ENCODE peak calls at places on chromosomes 7 and 10, in ten cellular contexts. V, Z, W, U, I, Q, F, D, L and S are unnamed samples. For H3K4me1 and H3K36me3, the result is how much of the 10 kb centered on the place peaks cover.

GRCh38 chr10:8050561-8051108 is 3.9 kb upstream of the GATA3 start:
- DNase-seq in V (no peak), Z (no peak), W (peak), U (no peak), I (peak), Q (no peak), F (no peak), D (no peak), L (no peak), S (peak)

GRCh38 chr10:25493122-25493893 is 318.5 kb downstream of the GPR158 start:
- DNase-seq in V (no peak), Z (peak), W (peak), U (no peak), I (no peak), Q (no peak), F (no peak), D (no peak), L (no peak), S (no peak)

GRCh38 chr10:132138133-132138532 is 48.6 kb upstream of the DPYSL4 start:
- DNase-seq in V (no peak), Z (no peak), W (no peak), U (no peak), I (no peak), Q (no peak), F (peak), D (no peak), L (no peak), S (no peak)

GRCh38 chr7:388461-388960 is 98.5 kb downstream of the FOXL3 start:
- DNase-seq in V (peak), Z (no peak), W (peak), U (no peak), I (no peak), Q (no peak), F (peak), D (no peak), L (no peak), S (peak)

GRCh38 chr10:21510218-21511070 is 15.0 kb downstream of the SKIDA1 start:
- DNase-seq in V (no peak), Z (no peak), W (no peak), U (no peak), I (no peak), Q (no peak), F (no peak), D (no peak), L (no peak), S (no peak)

GRCh38 chr10:125689955-125690569 is 7.1 kb upstream of the TEX36 start:
- DNase-seq in V (no peak), Z (no peak), W (no peak), U (no peak), I (no peak), Q (no peak), F (no peak), D (no peak), L (no peak), S (no peak)

GRCh38 chr7:127383123-127383835 is 9.2 kb downstream of the ZNF800 start:
- DNase-seq in V (no peak), Z (peak), W (peak), U (no peak), I (peak), Q (no peak), F (no peak), D (no peak), L (no peak), S (no peak)

GRCh38 chr7:157432541-157432956 is 95.7 kb downstream of the DNAJB6 start:
- DNase-seq in V (no peak), Z (peak), W (peak), U (peak), I (peak), Q (peak), F (peak), D (no peak), L (no peak), S (no peak)

GRCh38 chr10:128512767-128513166 is 386.5 kb upstream of the MKI67 start:
- DNase-seq in V (no peak), Z (no peak), W (no peak), U (no peak), I (no peak), Q (no peak), F (no peak), D (no peak), L (no peak), S (no peak)

GRCh38 chr7:29442146-29442545 is 121.5 kb upstream of the PRR15 start:
- DNase-seq in V (no peak), Z (peak), W (peak), U (no peak), I (no peak), Q (no peak), F (no peak), D (no peak), L (no peak), S (no peak)

GRCh38 chr10:78038105-78038504 is 4.4 kb downstream of the RPS24 start:
- DNase-seq in V (no peak), Z (no peak), W (no peak), U (no peak), I (no peak), Q (no peak), F (no peak), D (no peak), L (no peak), S (no peak)

GRCh38 chr10:48592346-48592745 is 12.5 kb downstream of the ARHGAP22 start:
- DNase-seq in V (no peak), Z (no peak), W (no peak), U (no peak), I (no peak), Q (no peak), F (no peak), D (no peak), L (no peak), S (no peak)

GRCh38 chr10:48594371-48594770 is 10.5 kb downstream of the ARHGAP22 start:
- DNase-seq in V (no peak), Z (no peak), W (no peak), U (no peak), I (no peak), Q (no peak), F (no peak), D (no peak), L (no peak), S (no peak)

GRCh38 chr10:48598243-48598935 is 6.5 kb downstream of the ARHGAP22 start:
- DNase-seq in V (no peak), Z (no peak), W (no peak), U (no peak), I (peak), Q (no peak), F (no peak), D (no peak), L (no peak), S (no peak)

GRCh38 chr10:48594799-48595198 is 10.1 kb downstream of the ARHGAP22 start:
- DNase-seq in V (no peak), Z (no peak), W (no peak), U (no peak), I (no peak), Q (no peak), F (no peak), D (no peak), L (no peak), S (no peak)

DNA sequence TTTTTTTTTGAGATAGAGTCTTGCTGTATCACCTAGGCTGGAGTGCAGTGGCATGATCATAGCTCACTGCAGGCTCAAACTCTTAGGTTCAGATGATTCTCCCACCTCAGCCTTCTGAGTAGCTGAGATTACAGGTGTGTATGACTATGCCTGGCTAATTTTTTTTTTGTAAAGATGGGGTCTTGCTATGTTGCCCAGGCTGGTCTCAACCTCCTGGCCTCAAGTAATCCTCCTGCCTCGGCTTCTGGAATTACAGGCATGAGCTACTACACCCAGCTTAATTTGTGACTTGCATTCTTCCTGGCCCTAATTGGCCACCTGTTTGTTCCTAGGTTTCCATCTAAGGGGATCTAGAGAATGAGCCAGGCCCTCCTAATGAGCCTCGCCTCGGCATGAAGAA is 9.3 kb downstream of the ARHGAP22 start:
- DNase-seq in V (no peak), Z (no peak), W (no peak), U (no peak), I (no peak), Q (no peak), F (no peak), D (no peak), L (no peak), S (no peak)
- H3K4me1 ChIP-seq in V (under half), Z (under half), W (under half), U (under half), I (under half), Q (under half), F (under half), D (under half), L (under half), S (under half)

GRCh38 chr10:12006671-12007070 is 35.9 kb downstream of the UPF2 start:
- DNase-seq in V (no peak), Z (no peak), W (no peak), U (no peak), I (no peak), Q (no peak), F (no peak), D (no peak), L (no peak), S (no peak)
- H3K36me3 ChIP-seq in V (under half), Z (under half), W (under half), U (half or more), I (under half), Q (under half), F (half or more), D (half or more), L (under half), S (under half)

DNA sequence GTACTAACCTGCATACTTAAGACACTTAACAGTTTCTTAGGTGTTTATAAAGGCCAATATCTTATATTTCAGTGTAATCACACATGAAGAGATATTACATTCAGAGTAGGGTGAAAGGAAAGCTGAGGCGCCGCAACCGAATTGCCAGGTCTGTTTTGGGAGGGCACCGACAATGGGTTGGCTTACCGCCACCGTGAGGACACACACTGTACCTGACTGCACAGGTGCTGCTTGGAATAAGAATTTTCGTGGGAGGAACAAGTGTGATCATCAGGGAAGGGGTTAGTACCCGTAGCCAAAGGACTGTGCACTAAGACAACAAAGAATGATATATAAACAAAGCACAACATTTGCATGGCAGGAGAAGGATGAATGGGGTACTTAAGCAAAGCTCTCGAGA is 591.8 kb downstream of the SUGCT start:
- DNase-seq in V (no peak), Z (no peak), W (no peak), U (no peak), I (no peak), Q (no peak), F (no peak), D (no peak), L (no peak), S (no peak)
- H3K4me1 ChIP-seq in V (under half), Z (under half), W (under half), U (under half), I (under half), Q (under half), F (under half), D (under half), L (under half), S (under half)

DNA sequence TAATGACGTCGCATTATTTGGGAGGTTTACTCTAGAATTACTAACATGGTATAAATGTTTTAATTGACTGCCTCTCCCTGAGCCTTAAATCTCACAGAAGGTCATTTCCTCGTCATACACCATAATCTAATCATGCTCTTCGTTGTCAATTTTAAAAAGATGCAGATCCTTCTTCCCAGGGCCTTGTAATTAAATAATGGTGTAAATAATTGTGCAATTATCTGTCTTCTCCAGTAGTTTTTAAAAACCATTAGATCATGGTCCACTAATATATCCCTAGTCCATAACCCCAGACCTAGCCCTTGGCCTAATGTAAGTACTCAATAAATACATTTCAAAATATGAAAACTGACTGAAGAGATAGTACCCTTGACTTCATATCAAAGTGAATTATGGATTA is 181.5 kb upstream of the GNAI1 start:
- DNase-seq in V (no peak), Z (no peak), W (no peak), U (no peak), I (no peak), Q (no peak), F (no peak), D (no peak), L (no peak), S (no peak)
- H3K36me3 ChIP-seq in V (under half), Z (under half), W (under half), U (under half), I (under half), Q (under half), F (under half), D (under half), L (under half), S (under half)